ENCODE peak calls at places on chromosome 11, in nine cellular contexts. I is heart left ventricle, T is uterus, N is brain microvascular endothelial cell, B is dorsolateral prefrontal cortex, H is psoas muscle, L is HCT116, E is right lobe of liver, M is upper lobe of right lung. U is an unnamed sample.

GRCh38 chr11:130145328-130145812 is 14.2 kb upstream of the ST14 start:
- DNase-seq in B (no peak), I (no peak), H (no peak), T (no peak), M (no peak), L (no peak), E (no peak), N (no peak), U (no peak)

GRCh38 chr11:74325649-74326645 is 14.5 kb upstream of the P4HA3 start:
- DNase-seq in E (no peak), T (peak), L (no peak), I (peak), H (peak), N (peak), M (peak), B (peak), U (peak)

GRCh38 chr11:38612701-38613100 is 2014.7 kb upstream of the RAG2 start:
- DNase-seq in I (no peak), H (no peak), M (no peak), N (no peak), L (no peak), T (no peak), B (no peak), E (no peak), U (no peak)

GRCh38 chr11:75562048-75562835 is at the start of gene SERPINH1:
- DNase-seq in N (peak), T (peak), I (peak), B (peak), E (peak), M (peak), H (peak), L (peak), U (peak)

GRCh38 chr11:2314525-2315394 is 12.9 kb downstream of the TSPAN32 start:
- DNase-seq in I (peak), L (no peak), E (peak), H (peak), M (peak), N (peak), T (peak), B (peak), U (peak)

GRCh38 chr11:76185511-76185910 is 20.8 kb downstream of the WNT11 start:
- DNase-seq in E (no peak), M (no peak), I (peak), H (no peak), T (no peak), B (no peak), L (no peak), N (no peak), U (no peak)

GRCh38 chr11:103395612-103396011 is 286.4 kb downstream of the DYNC2H1 start:
- DNase-seq in N (peak), L (no peak), M (no peak), H (no peak), E (no peak), B (no peak), T (no peak), I (no peak), U (peak)

GRCh38 chr11:78171951-78172350 is 16.5 kb downstream of the KCTD21 start:
- DNase-seq in E (no peak), T (no peak), M (no peak), L (no peak), N (no peak), I (no peak), B (no peak), H (no peak), U (no peak)

GRCh38 chr11:125429174-125429707 is 66.8 kb downstream of the FEZ1 start:
- DNase-seq in I (peak), B (peak), M (peak), H (peak), E (peak), T (peak), L (peak), N (peak), U (peak)

GRCh38 chr11:129815596-129816461 is at the start of gene TMEM45B:
- DNase-seq in N (no peak), L (no peak), H (no peak), I (no peak), E (peak), M (peak), B (no peak), T (no peak), U (no peak)

GRCh38 chr11:64754919-64755662 is 4.7 kb downstream of the PYGM start:
- DNase-seq in M (peak), I (no peak), N (no peak), E (no peak), B (peak), L (no peak), H (peak), T (no peak), U (no peak)

GRCh38 chr11:10116588-10116987 is 177.4 kb downstream of the SBF2 start:
- DNase-seq in M (no peak), N (no peak), E (no peak), B (no peak), T (no peak), I (no peak), L (no peak), H (no peak), U (no peak)

GRCh38 chr11:76626266-76626665 is 44.3 kb downstream of the LRRC32 start:
- DNase-seq in I (no peak), L (no peak), M (no peak), B (no peak), T (no peak), N (no peak), E (no peak), H (no peak), U (no peak)

GRCh38 chr11:9748361-9748970 is 84.6 kb downstream of the SWAP70 start:
- DNase-seq in L (peak), H (no peak), I (peak), B (peak), E (no peak), N (peak), M (peak), T (no peak), U (peak)

GRCh38 chr11:7536102-7536501 is 22.3 kb downstream of the PPFIBP2 start:
- DNase-seq in B (no peak), T (no peak), L (no peak), M (no peak), I (no peak), E (no peak), H (no peak), N (no peak), U (no peak)

GRCh38 chr11:83734120-83734519 is 448.0 kb upstream of the CCDC90B start:
- DNase-seq in H (no peak), E (no peak), T (no peak), L (no peak), M (no peak), N (no peak), B (no peak), I (no peak), U (no peak)

GRCh38 chr11:123116486-123116885 is 54.5 kb upstream of the HSPA8 start:
- DNase-seq in B (no peak), M (no peak), L (no peak), N (no peak), E (no peak), I (no peak), T (no peak), H (no peak), U (no peak)

GRCh38 chr11:68370211-68371111 is 58.1 kb downstream of the LRP5 start:
- DNase-seq in M (no peak), T (no peak), N (peak), I (peak), H (no peak), E (no peak), L (no peak), B (no peak), U (peak)

GRCh38 chr11:134266440-134266839 is 9.7 kb upstream of the GLB1L3 start:
- DNase-seq in E (no peak), N (no peak), I (no peak), L (no peak), B (no peak), H (no peak), T (no peak), M (no peak), U (no peak)

GRCh38 chr11:134535029-134536025 is 123.3 kb upstream of the B3GAT1 start:
- DNase-seq in T (no peak), L (no peak), H (no peak), B (no peak), E (no peak), M (peak), N (no peak), I (peak), U (no peak)

GRCh38 chr11:108322666-108323065 is 99.8 kb downstream of the ATM start:
- DNase-seq in B (no peak), H (no peak), N (no peak), E (no peak), I (no peak), T (no peak), M (no peak), L (no peak), U (peak)

GRCh38 chr11:96307748-96308133 is 35.3 kb downstream of the MAML2 start:
- DNase-seq in E (no peak), H (no peak), T (no peak), M (no peak), B (no peak), N (peak), L (peak), I (no peak), U (peak)

GRCh38 chr11:131932584-131933360 is 562.4 kb downstream of the NTM start:
- DNase-seq in E (no peak), L (no peak), T (no peak), M (no peak), I (no peak), B (peak), H (no peak), N (no peak), U (no peak)

GRCh38 chr11:122673706-122674105 is 18.2 kb downstream of the UBASH3B start:
- DNase-seq in I (no peak), H (no peak), B (no peak), M (no peak), L (no peak), T (no peak), N (no peak), E (no peak), U (no peak)

GRCh38 chr11:86265194-86265593 is 20.6 kb downstream of the EED start:
- DNase-seq in M (no peak), B (no peak), H (no peak), I (no peak), E (no peak), N (no peak), T (no peak), L (no peak), U (no peak)

GRCh38 chr11:5655474-5655873 is 29.4 kb downstream of the TRIM5 start:
- DNase-seq in H (no peak), N (no peak), T (no peak), M (no peak), I (no peak), E (no peak), B (no peak), L (no peak), U (no peak)

GRCh38 chr11:80993561-80993960 is 1552.7 kb upstream of the TENM4 start:
- DNase-seq in T (no peak), E (no peak), N (peak), I (no peak), B (no peak), M (no peak), L (no peak), H (no peak), U (peak)

GRCh38 chr11:92536895-92537294 is 312.3 kb downstream of the FAT3 start:
- DNase-seq in B (no peak), I (no peak), E (no peak), T (no peak), M (no peak), N (no peak), L (no peak), H (no peak), U (no peak)

GRCh38 chr11:102577182-102577581 is 46.6 kb upstream of the MMP7 start:
- DNase-seq in L (no peak), I (no peak), H (no peak), E (no peak), B (no peak), N (no peak), T (no peak), M (no peak), U (peak)

GRCh38 chr11:7021318-7021717 is 1.0 kb downstream of the NLRP14 start:
- DNase-seq in B (no peak), E (no peak), T (no peak), N (no peak), I (no peak), H (no peak), L (no peak), M (no peak), U (no peak)

GRCh38 chr11:115221461-115222069 is 282.6 kb downstream of the CADM1 start:
- DNase-seq in H (no peak), T (no peak), E (no peak), N (no peak), B (no peak), M (no peak), I (no peak), L (no peak), U (no peak)

GRCh38 chr11:129996113-129996870 is 6.3 kb downstream of the PRDM10 start:
- DNase-seq in B (no peak), H (no peak), E (no peak), I (peak), T (no peak), L (no peak), M (no peak), N (no peak), U (no peak)

GRCh38 chr11:61474234-61474633 is 34.3 kb upstream of the LRRC10B start:
- DNase-seq in N (no peak), I (no peak), L (no peak), T (no peak), E (no peak), M (no peak), B (no peak), H (no peak), U (no peak)

GRCh38 chr11:128294685-128295079 is 292.7 kb downstream of the ETS1 start:
- DNase-seq in B (no peak), I (no peak), H (no peak), L (no peak), E (no peak), M (no peak), N (peak), T (no peak), U (peak)

GRCh38 chr11:441418-442274 is at the start of gene ANO9:
- DNase-seq in M (peak), N (no peak), E (no peak), I (no peak), B (no peak), H (peak), T (no peak), L (no peak), U (no peak)

GRCh38 chr11:439315-440064 is 2.3 kb downstream of the ANO9 start:
- DNase-seq in I (no peak), B (no peak), H (no peak), N (no peak), T (no peak), L (no peak), E (no peak), M (no peak), U (no peak)

GRCh38 chr11:441043-441417 is 781 bp downstream of the ANO9 start:
- DNase-seq in H (peak), B (no peak), I (no peak), E (no peak), N (no peak), L (no peak), M (no peak), T (no peak), U (no peak)

GRCh38 chr11:438101-438844 is 3.5 kb downstream of the ANO9 start:
- DNase-seq in L (no peak), M (no peak), E (no peak), B (no peak), T (no peak), N (no peak), H (peak), I (no peak), U (no peak)

DNA sequence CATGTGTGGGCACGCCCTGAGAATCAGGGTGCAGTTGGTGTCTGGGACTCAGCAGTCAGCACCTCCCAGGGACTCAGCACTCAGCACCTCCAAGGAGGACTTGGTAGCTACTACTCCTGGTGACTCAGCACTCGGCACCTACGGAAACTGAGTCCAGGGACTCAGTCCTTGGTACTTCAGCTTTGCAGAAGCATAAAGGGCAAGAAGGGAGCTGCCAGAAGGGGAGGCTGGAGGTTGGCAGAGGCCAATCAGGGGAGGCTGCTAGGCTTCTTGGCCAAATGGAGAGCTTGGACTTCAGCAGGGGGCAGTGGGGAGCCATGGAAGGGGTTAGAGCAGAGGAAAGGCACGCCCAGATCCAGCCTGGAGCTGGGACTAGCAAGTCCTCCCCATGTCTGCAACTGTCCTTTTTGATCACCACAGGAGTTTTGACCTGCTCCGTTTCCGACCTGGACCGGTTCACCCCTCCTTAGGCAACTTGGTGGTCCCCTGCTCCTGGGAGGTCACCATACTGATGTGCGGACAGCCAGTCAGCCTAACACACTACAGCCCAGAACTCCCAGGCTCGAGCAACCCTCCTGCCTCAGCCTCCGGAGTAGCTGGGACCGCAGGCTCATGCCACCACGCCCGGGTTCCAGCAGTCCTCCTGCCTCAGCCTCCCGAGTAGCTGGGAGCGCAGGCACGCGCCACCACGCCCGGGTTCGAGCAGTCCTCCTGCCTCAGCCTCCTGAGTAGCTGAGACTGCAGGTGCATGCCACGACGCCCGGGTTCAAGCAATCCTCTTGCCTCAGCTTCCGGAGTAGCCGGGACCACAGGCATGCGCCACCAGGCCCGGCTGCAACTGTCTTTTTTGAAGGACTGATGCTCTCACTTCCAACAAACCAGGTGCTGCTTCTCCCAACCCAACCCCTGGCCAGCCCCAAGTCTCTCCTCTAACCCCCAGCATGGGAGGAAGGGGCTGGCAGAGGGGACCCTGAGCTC is 1.5 kb downstream of the ANO9 start:
- DNase-seq in M (no peak), L (no peak), N (no peak), E (no peak), I (no peak), T (no peak), H (no peak), B (no peak), U (no peak)
- TF ChIP-seq CTCF in M (no peak), L (no peak), N (peak), E (no peak), I (no peak), T (no peak), H (no peak), B (no peak), U (peak)

GRCh38 chr11:119338946-119339580 is 1.6 kb downstream of the C1QTNF5 start:
- DNase-seq in I (no peak), T (no peak), E (no peak), M (peak), N (no peak), B (no peak), L (no peak), H (no peak), U (no peak)

GRCh38 chr11:119342023-119342300 is 1.3 kb upstream of the C1QTNF5 start:
- DNase-seq in L (no peak), B (no peak), N (no peak), E (no peak), M (no peak), H (no peak), I (no peak), T (no peak), U (no peak)

GRCh38 chr11:119339581-119340334 is 925 bp downstream of the C1QTNF5 start:
- DNase-seq in M (peak), L (no peak), T (peak), I (peak), E (peak), B (no peak), N (no peak), H (peak), U (peak)

GRCh38 chr11:119341222-119342022 is 739 bp upstream of the C1QTNF5 start:
- DNase-seq in L (no peak), T (no peak), B (no peak), M (no peak), H (no peak), I (no peak), N (no peak), E (no peak), U (no peak)

DNA sequence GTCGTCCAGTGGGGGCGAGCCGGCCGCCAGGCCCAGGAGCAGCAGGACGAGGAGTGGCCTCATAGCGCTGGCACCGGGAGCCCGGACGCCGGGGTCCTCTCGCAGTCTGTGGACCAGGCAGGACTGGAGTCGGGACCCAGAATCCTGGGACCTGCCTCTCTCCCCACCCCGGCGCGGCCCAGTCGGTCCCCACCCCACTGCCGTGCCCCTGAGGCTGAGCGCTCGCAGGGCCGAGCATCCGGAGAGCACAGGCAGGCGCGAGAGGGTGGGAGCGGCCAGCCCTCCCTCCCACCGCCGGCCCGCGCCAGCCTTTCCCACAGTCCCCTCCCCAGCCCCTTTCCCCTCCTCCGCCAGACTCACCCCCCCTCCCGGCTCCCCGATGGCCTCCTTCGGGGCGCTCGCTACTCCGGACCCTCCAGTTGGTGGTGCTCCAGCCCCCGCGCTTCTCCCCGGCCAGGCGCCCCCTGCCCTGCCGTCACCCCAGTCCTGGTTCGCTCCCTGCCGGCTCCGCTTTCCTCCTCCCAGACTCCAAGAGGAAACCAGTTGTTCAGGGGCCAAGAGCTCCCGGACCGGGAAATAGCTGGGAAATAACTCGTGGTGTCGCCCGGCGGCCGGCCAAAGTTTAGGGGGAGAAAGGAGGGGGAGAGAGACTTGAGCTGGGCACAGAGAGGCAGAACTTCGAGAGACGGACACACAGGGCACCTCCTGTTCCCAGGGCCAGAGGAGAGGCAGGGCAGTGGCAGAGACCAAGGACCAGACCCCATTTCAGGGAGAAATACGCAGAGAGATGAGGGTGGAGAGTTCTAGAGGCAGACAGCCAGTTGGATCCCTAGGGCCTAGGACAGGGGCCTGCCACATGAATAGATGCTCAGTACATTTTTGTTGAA is at the start of gene C1QTNF5:
- DNase-seq in N (no peak), E (peak), M (peak), B (no peak), T (peak), H (peak), L (no peak), I (peak), U (peak)
- H3K4me3 ChIP-seq in N (peak), E (peak), M (peak), B (peak), T (peak), H (peak), L (peak), I (peak), U (peak)

GRCh38 chr11:15276616-15277015 is 161.9 kb downstream of the INSC start:
- DNase-seq in B (no peak), L (peak), E (no peak), N (no peak), M (no peak), I (no peak), H (no peak), T (no peak), U (no peak)
- TF ChIP-seq CTCF in B (peak), L (peak), E (peak), N (peak), M (peak), I (peak), H (no peak), T (no peak), U (peak)

DNA sequence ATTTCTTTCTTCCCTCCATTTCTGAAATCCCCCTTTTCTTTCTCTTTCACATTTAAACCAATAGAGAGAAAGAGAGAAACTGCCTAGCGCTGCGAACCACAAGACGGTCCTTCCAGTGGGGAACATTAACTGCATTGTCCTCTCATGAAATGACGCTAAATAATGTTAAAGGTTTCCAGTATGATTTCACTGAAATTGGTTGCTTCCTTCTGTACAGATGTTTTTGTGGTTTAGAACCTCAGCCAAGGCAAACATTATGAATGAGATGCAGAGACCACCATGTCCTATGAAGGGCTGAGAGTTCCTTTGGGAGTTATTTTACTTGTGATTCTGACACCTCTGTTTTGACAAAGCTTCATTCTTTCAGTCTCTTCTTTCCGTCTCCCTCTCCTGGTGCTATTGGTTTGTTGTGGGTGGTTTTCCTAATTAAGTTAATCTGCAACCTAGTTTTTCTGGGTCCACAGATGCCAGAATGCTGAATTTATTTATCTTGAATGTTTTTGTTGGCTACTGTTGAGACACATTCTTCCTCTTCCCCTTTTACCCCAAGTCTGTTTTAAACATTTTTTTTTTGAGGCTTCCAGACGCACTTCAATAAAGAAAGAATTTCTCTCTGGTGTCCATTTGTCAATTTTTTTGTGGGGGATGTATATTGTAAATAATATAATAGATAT is 52.0 kb downstream of the ZBTB16 start:
- DNase-seq in I (no peak), E (no peak), M (no peak), L (no peak), B (no peak), T (no peak), N (peak), H (no peak), U (no peak)
- H3K4me3 ChIP-seq in I (peak), E (peak), M (no peak), L (no peak), B (peak), T (no peak), N (no peak), H (peak), U (no peak)

U was measured in AG10803.